ENCODE peak calls at places on chromosomes 16 and 17, in four cellular contexts. D is endothelial cell, W is T-helper 2 cell, J is EL. H is an unnamed sample.
A peak's percentile ranks its signal among the peaks of the same experiment; 100 is the strongest.

GRCh38 chr17:39761861-39762496 is 24.2 kb downstream of the GRB7 start:
- DNase-seq in J (no peak), W (no peak), D (no peak), H (no peak)

GRCh38 chr17:3968017-3968416 is 3.8 kb upstream of the ATP2A3 start:
- DNase-seq in W (no peak), D (no peak), J (no peak), H (no peak)

GRCh38 chr17:31067699-31068184 is 27.0 kb upstream of the NF1 start:
- DNase-seq in W (no peak), D (no peak), J (peak; percentile 92), H (no peak)

GRCh38 chr17:35094902-35095301 is 24.8 kb downstream of the RAD51D start:
- DNase-seq in D (no peak), W (no peak), J (peak; percentile 80), H (no peak)

GRCh38 chr16:63361032-63361624 is 1324.9 kb upstream of the CDH8 start:
- DNase-seq in W (no peak), D (peak; percentile 20), J (peak; percentile 44), H (no peak)

GRCh38 chr17:42521666-42522262 is 14.3 kb upstream of the NAGLU start:
- DNase-seq in D (no peak), J (no peak), W (no peak), H (no peak)

GRCh38 chr16:86806838-86807351 is 228.5 kb downstream of the FOXL1 start:
- DNase-seq in D (no peak), J (no peak), W (no peak), H (no peak)

GRCh38 chr16:13426279-13426678 is 493.7 kb upstream of the ERCC4 start:
- DNase-seq in W (no peak), J (no peak), D (no peak), H (no peak)

GRCh38 chr17:219696-220095 is 38.2 kb upstream of the DOC2B start:
- DNase-seq in D (no peak), W (no peak), J (no peak), H (no peak)

GRCh38 chr17:78383725-78384471 is 5.4 kb downstream of the PGS1 start:
- DNase-seq in J (peak; percentile 98), D (peak; percentile 55), W (peak; percentile 51), H (no peak)

GRCh38 chr16:30561212-30561816 is 3.1 kb upstream of the ZNF764 start:
- DNase-seq in W (no peak), J (no peak), D (peak; percentile 28), H (no peak)

GRCh38 chr16:77863250-77863649 is 74.9 kb downstream of the VAT1L start:
- DNase-seq in D (no peak), W (no peak), J (no peak), H (no peak)

GRCh38 chr17:3879181-3879580 is 13.7 kb downstream of the CAMKK1 start:
- DNase-seq in J (peak; percentile 48), W (no peak), D (no peak), H (no peak)

GRCh38 chr16:88686062-88686438 is 257 bp downstream of the SNAI3 start:
- DNase-seq in J (no peak), D (peak; percentile 11), W (no peak), H (peak; percentile 52)

GRCh38 chr16:50251375-50252081 is 14.8 kb upstream of the ADCY7 start:
- DNase-seq in D (no peak), W (no peak), J (peak; percentile 94), H (no peak)

GRCh38 chr17:61218438-61218837 is 181.2 kb upstream of the TBX2 start:
- DNase-seq in J (peak; percentile 75), D (no peak), W (no peak), H (no peak)

GRCh38 chr17:796609-797008 is 14.5 kb downstream of the MRM3 start:
- DNase-seq in D (no peak), W (no peak), J (no peak), H (no peak)

GRCh38 chr17:45019177-45019711 is 32.2 kb downstream of the DCAKD start:
- DNase-seq in D (no peak), J (peak; percentile 67), W (peak; percentile 1), H (peak; percentile 9)

GRCh38 chr16:2691491-2692248 is 9.3 kb downstream of the KCTD5 start:
- DNase-seq in W (no peak), D (no peak), J (no peak), H (no peak)

GRCh38 chr16:3158498-3159314 is 23.9 kb downstream of the ZNF213 start:
- DNase-seq in D (peak; percentile 78), J (peak; percentile 91), W (peak; percentile 66), H (peak; percentile 94)

GRCh38 chr16:87062569-87063442 is 254.4 kb downstream of the C16orf95 start:
- DNase-seq in J (peak; percentile 66), D (peak; percentile 80), W (peak; percentile 23), H (no peak)

GRCh38 chr16:87086575-87086974 is 230.6 kb downstream of the C16orf95 start:
- DNase-seq in D (no peak), J (peak; percentile 70), W (no peak), H (no peak)

GRCh38 chr17:74380086-74380958 is 13.0 kb downstream of the GPR142 start:
- DNase-seq in J (no peak), W (no peak), D (no peak), H (no peak)

GRCh38 chr16:27355610-27356009 is 41.8 kb downstream of the IL4R start:
- DNase-seq in D (peak; percentile 52), W (peak; percentile 33), J (peak; percentile 13), H (no peak)

GRCh38 chr16:88789593-88789992 is 4.6 kb upstream of the PIEZO1 start:
- DNase-seq in D (no peak), W (no peak), J (no peak), H (no peak)

GRCh38 chr16:72939247-72939646 is 108.7 kb downstream of the ZFHX3 start:
- DNase-seq in J (no peak), D (no peak), W (no peak), H (no peak)

GRCh38 chr16:49876716-49877129 is 20.8 kb upstream of the ZNF423 start:
- DNase-seq in J (peak; percentile 25), D (peak; percentile 93), W (no peak), H (no peak)

GRCh38 chr16:67481561-67482259 is 753 bp upstream of the ATP6V0D1 start:
- DNase-seq in W (peak; percentile 5), J (no peak), D (no peak), H (no peak)

GRCh38 chr17:58577696-58578095 is 63.3 kb upstream of the MTMR4 start:
- DNase-seq in W (peak; percentile 17), J (peak; percentile 51), D (peak; percentile 48), H (peak; percentile 36)

GRCh38 chr16:60137891-60138290 is 1403.8 kb upstream of the GOT2 start:
- DNase-seq in W (no peak), D (no peak), J (peak; percentile 64), H (no peak)

GRCh38 chr17:81252336-81253329 is 13.5 kb downstream of the NDUFAF8 start:
- DNase-seq in D (no peak), J (no peak), W (no peak), H (no peak)

GRCh38 chr17:42484304-42484703 is 25.6 kb downstream of the ATP6V0A1 start:
- DNase-seq in J (no peak), D (no peak), W (peak; percentile 42), H (peak; percentile 93)

GRCh38 chr17:82592751-82593589 is 55.3 kb downstream of the WDR45B start:
- DNase-seq in D (peak; percentile 36), W (peak; percentile 22), J (peak; percentile 83), H (peak; percentile 74)